ENCODE peak calls at places on chromosomes 1 and 21, in ten cellular contexts. X, P, Z, K, G, O, I, S, U and B are unnamed samples.
A peak's percentile ranks its signal among the peaks of the same experiment; 100 is the strongest.

GRCh38 chr1:94622757-94623156 is 81.2 kb upstream of the F3 start:
- DNase-seq in O (peak; percentile 13), G (peak; percentile 68), Z (peak; percentile 20), S (no peak), K (no peak), P (no peak), I (peak; percentile 57), X (no peak), U (peak; percentile 91), B (no peak)

GRCh38 chr1:36400825-36401601 is 3.3 kb upstream of the LSM10 start:
- DNase-seq in I (peak; percentile 95), P (no peak), G (peak; percentile 97), U (no peak), X (peak; percentile 95), O (no peak), K (no peak), Z (peak; percentile 87), S (peak; percentile 60), B (peak; percentile 91)

GRCh38 chr1:2543543-2544092 is 12.6 kb upstream of the TNFRSF14 start:
- DNase-seq in K (no peak), X (no peak), U (no peak), I (no peak), G (no peak), S (no peak), P (no peak), Z (no peak), O (no peak), B (no peak)

GRCh38 chr1:152622803-152623202 is at the start of gene LCE3A:
- DNase-seq in U (no peak), X (no peak), Z (no peak), K (no peak), P (no peak), I (no peak), O (peak; percentile 0), G (no peak), S (no peak), B (no peak)

GRCh38 chr21:45886610-45887026 is 95.0 kb upstream of the COL6A1 start:
- DNase-seq in I (no peak), P (no peak), S (no peak), K (no peak), G (no peak), X (peak; percentile 58), O (no peak), Z (no peak), U (no peak), B (no peak)

GRCh38 chr1:185864889-185865288 is 130.7 kb downstream of the HMCN1 start:
- DNase-seq in Z (peak; percentile 99), U (peak; percentile 90), O (no peak), G (no peak), I (no peak), K (no peak), P (no peak), X (no peak), S (no peak), B (no peak)

GRCh38 chr1:7549693-7550161 is 221.4 kb upstream of the VAMP3 start:
- DNase-seq in Z (no peak), P (no peak), G (peak; percentile 35), K (no peak), U (peak; percentile 69), X (peak; percentile 6), I (no peak), S (no peak), O (peak; percentile 48), B (peak; percentile 37)

GRCh38 chr1:154627247-154628121 is 19.5 kb upstream of the ADAR start:
- DNase-seq in I (peak; percentile 82), K (peak; percentile 82), P (no peak), S (peak; percentile 90), G (peak; percentile 97), X (peak; percentile 97), O (peak; percentile 91), Z (peak; percentile 91), U (peak; percentile 67), B (peak; percentile 95)

GRCh38 chr1:78165816-78166215 is 120.0 kb downstream of the GIPC2 start:
- DNase-seq in O (no peak), Z (no peak), I (no peak), X (no peak), S (no peak), G (no peak), U (no peak), P (no peak), K (no peak), B (no peak)

GRCh38 chr1:246753670-246754535 is 29.7 kb downstream of the SCCPDH start:
- DNase-seq in X (peak; percentile 86), I (peak; percentile 52), P (no peak), O (peak; percentile 69), K (no peak), U (no peak), S (peak; percentile 42), Z (peak; percentile 65), G (peak; percentile 90), B (no peak)

GRCh38 chr1:119549719-119550141 is 42.7 kb downstream of the HSD3B1 start:
- DNase-seq in O (peak; percentile 59), X (no peak), I (peak; percentile 66), G (peak; percentile 88), S (no peak), Z (peak; percentile 69), P (no peak), K (no peak), U (no peak), B (no peak)

GRCh38 chr1:18929686-18930085 is 26.8 kb downstream of the IFFO2 start:
- DNase-seq in U (no peak), K (no peak), I (no peak), X (no peak), S (no peak), Z (peak; percentile 76), G (no peak), O (no peak), P (no peak), B (no peak)

GRCh38 chr1:10979483-10979920 is 33.0 kb upstream of the TARDBP start:
- DNase-seq in X (no peak), K (no peak), I (no peak), P (no peak), G (no peak), S (no peak), U (no peak), O (no peak), Z (no peak), B (no peak)

GRCh38 chr1:179938752-179939151 is 15.9 kb upstream of the CEP350 start:
- DNase-seq in U (no peak), S (no peak), Z (peak; percentile 60), I (no peak), O (no peak), K (no peak), G (no peak), P (no peak), X (no peak), B (no peak)